ENCODE peak calls at places on chromosomes 2 and 18, in eight cellular contexts. F is left ventricle myocardium inferior, H is cardiac muscle cell, R is colonic mucosa, K is thoracic aorta, C is fibroblast of lung, W is OCI-LY7, A is testis. M is an unnamed sample.

GRCh38 chr2:124585277-124585676 is 560.2 kb downstream of the CNTNAP5 start:
- DNase-seq in F (no peak), H (no peak), C (no peak), K (no peak), W (no peak), A (no peak), R (no peak), M (no peak)

GRCh38 chr2:120971866-120972265 is 236.2 kb downstream of the GLI2 start:
- DNase-seq in F (no peak), H (no peak), R (no peak), C (no peak), K (no peak), W (no peak), A (no peak), M (no peak)

GRCh38 chr18:47265197-47265596 is 13.7 kb upstream of the SKOR2 start:
- DNase-seq in F (no peak), R (no peak), H (no peak), K (no peak), C (no peak), W (no peak), A (no peak), M (no peak)

GRCh38 chr2:201396595-201396994 is 39.5 kb upstream of the FLACC1 start:
- DNase-seq in R (no peak), K (no peak), F (no peak), W (no peak), C (no peak), H (no peak), A (no peak), M (no peak)

GRCh38 chr18:37385846-37386435 is 179.7 kb downstream of the CELF4 start:
- DNase-seq in H (peak), W (peak), F (no peak), A (no peak), C (peak), R (no peak), K (no peak), M (no peak)

GRCh38 chr2:55239656-55240222 is 7.3 kb downstream of the RPS27A start:
- DNase-seq in C (no peak), A (no peak), K (no peak), R (no peak), H (no peak), F (no peak), W (no peak), M (no peak)

GRCh38 chr2:10260130-10260529 is 42.6 kb upstream of the HPCAL1 start:
- DNase-seq in W (no peak), C (peak), K (no peak), A (no peak), F (peak), H (no peak), R (peak), M (peak)

GRCh38 chr2:190947139-190947538 is 66.5 kb downstream of the GLS start:
- DNase-seq in W (no peak), F (no peak), C (peak), H (no peak), K (no peak), R (no peak), A (no peak), M (no peak)

GRCh38 chr18:23107718-23108117 is 27.6 kb upstream of the CABLES1 start:
- DNase-seq in F (no peak), R (no peak), H (no peak), A (no peak), W (no peak), K (no peak), C (no peak), M (no peak)

GRCh38 chr18:23626451-23627279 is 36.0 kb downstream of the ANKRD29 start:
- DNase-seq in K (no peak), C (peak), H (no peak), A (no peak), W (no peak), F (no peak), R (no peak), M (no peak)

GRCh38 chr2:158665536-158666302 is 129.4 kb upstream of the DAPL1 start:
- DNase-seq in W (no peak), K (no peak), R (no peak), A (no peak), C (peak), H (no peak), F (no peak), M (no peak)

GRCh38 chr2:140975237-140975636 is 1155.6 kb downstream of the LRP1B start:
- DNase-seq in W (no peak), H (no peak), R (no peak), K (no peak), F (no peak), A (no peak), C (peak), M (no peak)

GRCh38 chr2:180707867-180708205 is 272.6 kb upstream of the UBE2E3 start:
- DNase-seq in R (peak), H (no peak), W (no peak), C (peak), F (no peak), K (no peak), A (no peak), M (no peak)

GRCh38 chr18:53025247-53025646 is 685.2 kb downstream of the DCC start:
- DNase-seq in A (no peak), C (no peak), R (peak), H (no peak), W (no peak), F (no peak), K (no peak), M (no peak)

GRCh38 chr2:147045113-147045512 is 799.7 kb upstream of the ACVR2A start:
- DNase-seq in C (peak), F (no peak), A (peak), W (peak), R (peak), K (no peak), H (peak), M (no peak)

GRCh38 chr2:24304098-24304497 is 56.2 kb downstream of the ITSN2 start:
- DNase-seq in A (peak), K (peak), C (peak), R (peak), F (peak), W (no peak), H (peak), M (peak)

GRCh38 chr2:219633276-219634065 is 6.0 kb downstream of the SLC4A3 start:
- DNase-seq in F (no peak), R (no peak), K (no peak), H (no peak), C (no peak), A (no peak), W (no peak), M (peak)

GRCh38 chr2:109662889-109663288 is 48.7 kb downstream of the SOWAHC start:
- DNase-seq in C (no peak), K (no peak), W (no peak), R (no peak), A (no peak), H (no peak), F (no peak), M (no peak)

GRCh38 chr18:23073996-23074606 is 61.2 kb upstream of the CABLES1 start:
- DNase-seq in W (no peak), C (no peak), K (no peak), H (no peak), R (no peak), A (no peak), F (no peak), M (no peak)

GRCh38 chr2:135650721-135651120 is 90.9 kb upstream of the UBXN4 start:
- DNase-seq in H (no peak), R (no peak), C (no peak), F (no peak), A (no peak), K (no peak), W (no peak), M (no peak)

GRCh38 chr2:232982926-232983668 is 30.0 kb downstream of the NGEF start:
- DNase-seq in W (peak), H (no peak), F (no peak), K (no peak), R (peak), C (no peak), A (peak), M (no peak)

GRCh38 chr2:8049851-8050571 is 631.8 kb upstream of the ID2 start:
- DNase-seq in H (no peak), F (no peak), K (no peak), W (no peak), R (no peak), C (no peak), A (no peak), M (no peak)

GRCh38 chr2:20451346-20451745 is 4.5 kb downstream of the RHOB start:
- DNase-seq in W (no peak), R (no peak), A (no peak), C (no peak), F (no peak), K (no peak), H (no peak), M (peak)

GRCh38 chr18:73520229-73520628 is 627.4 kb downstream of the FBXO15 start:
- DNase-seq in W (no peak), F (no peak), A (peak), C (peak), K (no peak), H (no peak), R (no peak), M (no peak)

GRCh38 chr2:168751104-168751768 is 51.2 kb upstream of the NOSTRIN start:
- DNase-seq in R (no peak), H (no peak), A (no peak), W (no peak), K (no peak), F (no peak), C (no peak), M (no peak)

GRCh38 chr2:237041231-237041630 is 44.5 kb upstream of the COPS8 start:
- DNase-seq in R (no peak), F (peak), W (no peak), C (no peak), K (no peak), H (no peak), A (peak), M (no peak)

GRCh38 chr2:216001612-216002215 is 11.6 kb downstream of the MREG start:
- DNase-seq in H (no peak), K (no peak), C (no peak), R (no peak), A (no peak), F (no peak), W (no peak), M (no peak)

GRCh38 chr2:241273552-241273988 is 41.9 kb downstream of the HDLBP start:
- DNase-seq in A (no peak), R (no peak), W (no peak), K (no peak), C (no peak), F (no peak), H (no peak), M (no peak)

GRCh38 chr2:158725496-158725895 is 69.6 kb upstream of the DAPL1 start:
- DNase-seq in A (no peak), C (no peak), H (peak), W (no peak), K (no peak), F (no peak), R (no peak), M (no peak)

GRCh38 chr2:97969466-97970067 is 26.2 kb downstream of the TMEM131 start:
- DNase-seq in A (no peak), F (no peak), H (no peak), C (no peak), R (no peak), K (no peak), W (no peak), M (no peak)

GRCh38 chr2:105604938-105605337 is 139.8 kb upstream of the NCK2 start:
- DNase-seq in H (no peak), A (peak), R (no peak), K (peak), F (peak), W (no peak), C (peak), M (no peak)
- H3K27ac ChIP-seq in H (no peak), A (peak), R (no peak), K (peak), F (peak), W (no peak), C (no peak), M (no peak)

DNA sequence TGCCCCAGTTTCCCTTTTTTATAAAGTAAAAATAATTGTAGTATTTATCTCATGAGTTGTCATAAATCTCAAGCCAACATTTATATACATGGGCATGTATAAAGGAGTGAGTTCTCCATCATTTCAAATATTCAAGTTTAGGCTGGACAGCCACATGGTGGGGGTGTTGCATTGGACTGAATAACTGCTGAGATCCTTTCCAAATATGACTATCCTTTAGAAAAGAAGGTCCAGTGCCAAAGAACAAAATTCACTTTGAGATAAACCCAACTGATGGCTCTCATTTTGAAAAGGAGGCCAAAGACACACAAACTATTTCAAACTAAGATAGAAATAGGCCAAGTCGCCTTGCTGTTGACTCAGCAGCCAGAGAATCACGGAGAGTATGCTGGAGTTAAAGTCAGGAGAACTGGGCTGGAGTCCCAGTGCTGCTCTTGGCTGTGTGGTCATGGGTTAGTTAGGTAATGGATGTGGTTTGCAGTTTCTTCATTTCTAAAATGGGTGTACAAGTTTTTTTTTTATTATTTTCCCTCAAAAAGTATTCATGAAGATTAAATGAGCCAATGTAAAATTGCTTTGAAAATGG is 204.4 kb upstream of the LRATD1 start:
- DNase-seq in C (peak), W (no peak), R (peak), F (no peak), A (peak), H (no peak), K (no peak), M (no peak)
- TF ChIP-seq CTCF in C (peak), W (no peak), R (no peak), F (peak), A (peak), H (no peak), K (no peak), M (no peak)

DNA sequence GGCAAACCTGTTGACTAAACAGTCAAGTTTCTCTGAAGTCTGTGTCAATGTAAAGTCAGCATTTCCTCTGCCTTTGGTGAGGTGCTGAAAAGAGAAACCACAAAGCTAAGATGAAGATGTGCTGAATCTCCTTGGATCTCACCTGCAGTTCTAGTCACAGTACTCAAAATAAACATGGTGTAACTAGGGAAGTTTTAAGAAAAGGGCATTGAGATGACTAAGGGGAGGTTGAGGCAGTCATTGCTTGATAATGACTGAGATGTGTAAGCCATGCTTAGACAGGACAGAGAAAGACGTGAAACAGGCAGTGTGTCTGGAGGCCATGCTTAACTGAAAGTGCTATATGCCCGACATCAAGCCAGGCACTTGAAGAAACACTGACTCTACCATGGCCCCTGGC is 1010.0 kb upstream of the CELF4 start:
- DNase-seq in H (no peak), A (no peak), C (no peak), K (no peak), F (no peak), W (no peak), R (no peak), M (no peak)
- H3K27ac ChIP-seq in H (no peak), A (no peak), C (no peak), K (no peak), F (no peak), W (no peak), R (no peak), M (no peak)

DNA sequence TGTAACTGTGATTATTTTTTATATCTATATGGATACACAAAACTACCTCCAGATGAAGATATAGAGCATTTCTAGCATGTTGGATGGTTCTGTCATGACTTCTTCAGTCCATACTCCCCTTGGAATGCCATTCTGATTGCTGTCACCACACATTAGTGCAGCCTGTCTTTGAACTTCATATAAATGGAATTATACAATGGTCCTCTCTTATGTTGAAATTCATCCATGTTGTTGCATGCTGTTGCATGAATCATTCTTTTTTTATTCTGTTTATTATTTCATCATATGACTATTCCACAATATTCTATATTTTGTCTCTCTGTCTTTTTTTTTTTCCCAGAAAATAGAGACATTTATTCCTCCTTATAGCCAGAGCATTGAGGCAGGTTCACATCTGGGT is 74.1 kb downstream of the OSBPL6 start:
- DNase-seq in R (no peak), F (no peak), W (no peak), H (no peak), C (peak), A (no peak), K (no peak), M (no peak)
- TF ChIP-seq CTCF in R (no peak), F (no peak), W (no peak), H (no peak), C (no peak), A (no peak), K (no peak), M (no peak)

DNA sequence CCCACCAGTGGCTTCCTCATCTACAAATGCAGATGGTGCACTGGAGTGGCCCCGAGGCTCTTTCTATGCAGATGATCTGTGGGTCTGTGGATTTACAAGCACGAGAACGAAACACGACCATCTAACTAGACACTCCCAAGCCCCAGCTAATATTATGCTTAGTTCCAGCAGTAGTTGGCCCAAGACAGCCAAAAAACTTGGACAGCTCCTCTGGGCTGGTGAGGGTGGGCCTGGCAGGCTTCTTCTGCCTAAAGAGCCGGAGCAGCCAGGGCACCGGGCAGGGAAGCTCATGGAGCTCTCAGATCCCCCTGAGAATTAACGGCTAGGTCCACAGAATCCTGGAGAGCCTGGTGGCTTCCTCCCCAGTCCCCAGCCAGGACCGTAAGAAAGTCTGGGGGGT is 9.1 kb upstream of the IL1R2 start:
- DNase-seq in C (no peak), H (no peak), F (no peak), K (no peak), W (no peak), A (no peak), R (no peak), M (no peak)
- H3K27ac ChIP-seq in C (no peak), H (no peak), F (no peak), K (no peak), W (no peak), A (no peak), R (no peak), M (no peak)

DNA sequence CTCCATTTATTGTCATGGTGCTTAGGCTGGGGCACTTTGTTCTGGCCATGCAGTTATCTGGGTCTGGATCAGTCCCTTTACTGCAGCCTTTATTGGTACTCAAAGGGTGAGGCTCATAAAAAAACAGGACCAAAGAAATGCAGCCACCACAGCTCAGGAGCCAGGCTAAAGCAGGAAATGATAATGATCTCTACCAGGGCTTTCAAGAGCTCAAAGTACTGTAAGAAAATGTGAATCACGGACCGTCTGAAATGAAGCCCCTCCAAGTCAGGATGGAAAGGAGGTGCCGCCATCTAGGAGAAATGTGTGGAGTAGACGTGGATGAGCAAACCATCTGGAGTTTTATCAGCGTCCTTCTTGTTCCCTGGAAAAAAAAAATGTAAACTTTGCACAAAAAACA is 162.4 kb upstream of the ZNF516 start:
- DNase-seq in C (no peak), A (no peak), R (no peak), K (no peak), W (no peak), H (no peak), F (no peak), M (no peak)
- TF ChIP-seq CTCF in C (no peak), A (no peak), R (no peak), K (no peak), W (no peak), H (no peak), F (no peak), M (no peak)

GRCh38 chr2:50765590-50765989 is 266.3 kb downstream of the NRXN1 start:
- DNase-seq in K (no peak), R (no peak), F (no peak), H (no peak), C (no peak), A (no peak), W (no peak), M (no peak)
- H3K27ac ChIP-seq in K (no peak), R (no peak), F (no peak), H (no peak), C (no peak), A (no peak), W (no peak), M (no peak)

GRCh38 chr18:43420091-43420490 is 142.8 kb upstream of the SYT4 start:
- DNase-seq in R (no peak), K (no peak), C (no peak), W (no peak), H (no peak), A (no peak), F (no peak), M (no peak)

GRCh38 chr18:43422483-43422882 is 145.2 kb upstream of the SYT4 start:
- DNase-seq in F (no peak), H (peak), K (no peak), R (no peak), A (peak), C (peak), W (no peak), M (no peak)

DNA sequence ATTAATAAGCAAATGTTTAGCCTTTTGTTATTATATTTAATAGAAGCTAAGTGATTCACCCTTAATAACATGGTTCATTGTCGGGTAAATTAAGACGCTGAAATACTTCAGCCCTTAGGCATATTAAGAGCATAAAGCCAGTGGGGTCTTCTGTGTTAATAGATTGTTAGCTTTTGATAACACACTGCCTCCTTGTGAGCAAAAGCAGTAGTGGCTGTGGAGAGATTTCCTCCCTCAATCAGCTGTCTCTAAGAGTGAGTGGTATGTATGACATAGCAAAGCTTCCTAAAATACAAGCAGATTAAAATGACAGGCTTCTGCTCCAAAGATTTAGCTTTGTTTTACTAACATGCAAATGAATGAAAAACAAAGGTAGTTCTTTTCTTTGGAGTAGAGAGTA is 143.7 kb upstream of the SYT4 start:
- DNase-seq in W (no peak), F (no peak), C (no peak), K (no peak), H (peak), A (no peak), R (no peak), M (no peak)
- TF ChIP-seq CTCF in W (peak), F (no peak), C (no peak), K (no peak), H (no peak), A (peak), R (no peak), M (no peak)

M was measured in left lung.